ENCODE peak calls at places on chromosomes 12 and 14, in five cellular contexts. L is lung microvascular endothelial cell; J is left colon; S is SHP77; M is activated T-helper 1 cell treated with anti-CD3 and anti-CD28 coated beads, Interleukin-2, amount 50 U/mL, for 16 hours. E is an unnamed sample.
A peak's percentile ranks its signal among the peaks of the same experiment; 100 is the strongest.

GRCh38 chr12:74889563-74890236 is 319.9 kb downstream of the KCNC2 start:
- DNase-seq in M (no peak), S (no peak), J (no peak), L (peak; percentile 75), E (no peak)

GRCh38 chr14:91330846-91331245 is 86.3 kb upstream of the GPR68 start:
- DNase-seq in J (no peak), S (no peak), M (no peak), L (no peak), E (no peak)

GRCh38 chr12:6635856-6636521 is at the start of gene LPAR5:
- DNase-seq in S (no peak), L (peak; percentile 26), J (peak; percentile 94), M (no peak), E (no peak)

GRCh38 chr14:75636100-75636692 is 24.5 kb downstream of the ERG28 start:
- DNase-seq in J (no peak), L (peak; percentile 28), M (no peak), S (no peak), E (peak; percentile 56)

GRCh38 chr14:74618078-74618952 is 6.3 kb upstream of the LTBP2 start:
- DNase-seq in L (peak; percentile 92), J (no peak), M (peak; percentile 40), S (no peak), E (peak; percentile 44)

GRCh38 chr12:52873832-52874572 is 25.2 kb upstream of the KRT78 start:
- DNase-seq in L (peak; percentile 96), J (peak; percentile 92), S (peak; percentile 32), M (no peak), E (no peak)

GRCh38 chr12:92421701-92422100 is 276.1 kb upstream of the BTG1 start:
- DNase-seq in L (peak; percentile 20), J (no peak), M (no peak), S (no peak), E (no peak)

GRCh38 chr12:7354521-7354920 is 50.6 kb downstream of the ACSM4 start:
- DNase-seq in M (no peak), S (no peak), J (no peak), L (peak; percentile 45), E (no peak)

GRCh38 chr12:92295523-92295922 is 149.9 kb upstream of the BTG1 start:
- DNase-seq in M (no peak), L (no peak), S (no peak), J (no peak), E (no peak)

GRCh38 chr14:51869426-51870113 is 9.2 kb downstream of the GNG2 start:
- DNase-seq in S (no peak), L (no peak), J (no peak), M (peak; percentile 40), E (no peak)

GRCh38 chr12:99087278-99087677 is 442.2 kb downstream of the APAF1 start:
- DNase-seq in J (no peak), S (peak; percentile 41), M (no peak), L (peak; percentile 3), E (peak; percentile 36)

GRCh38 chr12:106032141-106032925 is 106.4 kb downstream of the NUAK1 start:
- DNase-seq in S (no peak), J (no peak), L (no peak), M (no peak), E (no peak)

GRCh38 chr12:12804432-12804886 is 8.7 kb upstream of the DDX47 start:
- DNase-seq in L (peak; percentile 84), S (no peak), M (no peak), J (no peak), E (no peak)